ENCODE peak calls at places on chromosomes 6 and 20, in seven cellular contexts. One of them, this sample, is unnamed.
A peak's percentile ranks its signal among the peaks of the same experiment; 100 is the strongest.

GRCh38 chr6:83055366-83055964 is 10.2 kb downstream of the UBE3D start:
- DNase-seq in CD8-positive, alpha-beta T cell: no peak
- DNase-seq in HL-60: no peak
- DNase-seq in IMR-90: peak; percentile 47
- DNase-seq in cardiac muscle cell: peak; percentile 66
- DNase-seq in left ventricle myocardium inferior: no peak
- DNase-seq in body of pancreas: peak; percentile 40
- DNase-seq in this sample: no peak

GRCh38 chr6:147035891-147036290 is 168.3 kb upstream of the STXBP5 start:
- DNase-seq in body of pancreas: no peak
- DNase-seq in cardiac muscle cell: peak; percentile 36
- DNase-seq in left ventricle myocardium inferior: no peak
- DNase-seq in HL-60: no peak
- DNase-seq in IMR-90: peak; percentile 6
- DNase-seq in CD8-positive, alpha-beta T cell: no peak
- DNase-seq in this sample: no peak

GRCh38 chr6:73263570-73263909 is 544 bp upstream of the KHDC1 start:
- DNase-seq in cardiac muscle cell: peak; percentile 3
- DNase-seq in left ventricle myocardium inferior: no peak
- DNase-seq in HL-60: no peak
- DNase-seq in IMR-90: no peak
- DNase-seq in CD8-positive, alpha-beta T cell: no peak
- DNase-seq in body of pancreas: no peak
- DNase-seq in this sample: no peak

GRCh38 chr6:30171677-30172471 is 8.5 kb downstream of the TRIM15 start:
- DNase-seq in cardiac muscle cell: peak; percentile 46
- DNase-seq in body of pancreas: no peak
- DNase-seq in HL-60: no peak
- DNase-seq in IMR-90: no peak
- DNase-seq in left ventricle myocardium inferior: no peak
- DNase-seq in CD8-positive, alpha-beta T cell: no peak
- DNase-seq in this sample: no peak

GRCh38 chr6:98980814-98981213 is 33.1 kb upstream of the FBXL4 start:
- DNase-seq in body of pancreas: no peak
- DNase-seq in IMR-90: no peak
- DNase-seq in left ventricle myocardium inferior: no peak
- DNase-seq in HL-60: no peak
- DNase-seq in CD8-positive, alpha-beta T cell: no peak
- DNase-seq in cardiac muscle cell: no peak
- DNase-seq in this sample: no peak

GRCh38 chr6:138446821-138447220 is 42.8 kb downstream of the HEBP2 start:
- DNase-seq in IMR-90: no peak
- DNase-seq in left ventricle myocardium inferior: no peak
- DNase-seq in cardiac muscle cell: no peak
- DNase-seq in CD8-positive, alpha-beta T cell: no peak
- DNase-seq in HL-60: no peak
- DNase-seq in body of pancreas: no peak
- DNase-seq in this sample: no peak

GRCh38 chr6:8483650-8484049 is 48.3 kb upstream of the SLC35B3 start:
- DNase-seq in CD8-positive, alpha-beta T cell: no peak
- DNase-seq in cardiac muscle cell: no peak
- DNase-seq in IMR-90: no peak
- DNase-seq in body of pancreas: no peak
- DNase-seq in left ventricle myocardium inferior: no peak
- DNase-seq in HL-60: no peak
- DNase-seq in this sample: no peak

GRCh38 chr6:147802400-147802799 is 293.9 kb downstream of the SAMD5 start:
- DNase-seq in cardiac muscle cell: no peak
- DNase-seq in HL-60: no peak
- DNase-seq in CD8-positive, alpha-beta T cell: no peak
- DNase-seq in body of pancreas: no peak
- DNase-seq in IMR-90: peak; percentile 69
- DNase-seq in left ventricle myocardium inferior: no peak
- DNase-seq in this sample: no peak

GRCh38 chr6:121110733-121111132 is 223.5 kb downstream of the TBC1D32 start:
- DNase-seq in HL-60: no peak
- DNase-seq in CD8-positive, alpha-beta T cell: no peak
- DNase-seq in IMR-90: no peak
- DNase-seq in body of pancreas: no peak
- DNase-seq in left ventricle myocardium inferior: no peak
- DNase-seq in cardiac muscle cell: no peak
- DNase-seq in this sample: no peak

GRCh38 chr20:45269056-45269455 is 14.7 kb upstream of the SLPI start:
- DNase-seq in cardiac muscle cell: no peak
- DNase-seq in left ventricle myocardium inferior: no peak
- DNase-seq in CD8-positive, alpha-beta T cell: no peak
- DNase-seq in IMR-90: no peak
- DNase-seq in body of pancreas: no peak
- DNase-seq in HL-60: no peak
- DNase-seq in this sample: no peak

GRCh38 chr6:54810182-54810581 is 36.4 kb upstream of the FAM83B start:
- DNase-seq in body of pancreas: no peak
- DNase-seq in left ventricle myocardium inferior: no peak
- DNase-seq in HL-60: no peak
- DNase-seq in CD8-positive, alpha-beta T cell: no peak
- DNase-seq in IMR-90: peak; percentile 56
- DNase-seq in cardiac muscle cell: no peak
- DNase-seq in this sample: no peak

GRCh38 chr6:40852667-40853383 is 186.2 kb downstream of the UNC5CL start:
- DNase-seq in body of pancreas: no peak
- DNase-seq in HL-60: peak; percentile 14
- DNase-seq in IMR-90: no peak
- DNase-seq in CD8-positive, alpha-beta T cell: no peak
- DNase-seq in cardiac muscle cell: peak; percentile 9
- DNase-seq in left ventricle myocardium inferior: no peak
- DNase-seq in this sample: no peak

GRCh38 chr6:144190051-144190450 is 39.7 kb downstream of the STX11 start:
- DNase-seq in left ventricle myocardium inferior: no peak
- DNase-seq in IMR-90: no peak
- DNase-seq in body of pancreas: no peak
- DNase-seq in HL-60: no peak
- DNase-seq in cardiac muscle cell: no peak
- DNase-seq in CD8-positive, alpha-beta T cell: no peak
- DNase-seq in this sample: no peak

GRCh38 chr6:158029668-158030230 is 48.1 kb downstream of the SYNJ2 start:
- DNase-seq in HL-60: no peak
- DNase-seq in body of pancreas: no peak
- DNase-seq in left ventricle myocardium inferior: peak; percentile 6
- DNase-seq in CD8-positive, alpha-beta T cell: no peak
- DNase-seq in cardiac muscle cell: no peak
- DNase-seq in IMR-90: no peak
- DNase-seq in this sample: no peak

GRCh38 chr6:90044833-90045337 is 150.6 kb downstream of the GJA10 start:
- DNase-seq in CD8-positive, alpha-beta T cell: no peak
- DNase-seq in cardiac muscle cell: peak; percentile 25
- DNase-seq in left ventricle myocardium inferior: no peak
- DNase-seq in body of pancreas: no peak
- DNase-seq in HL-60: no peak
- DNase-seq in IMR-90: peak; percentile 88
- DNase-seq in this sample: no peak

GRCh38 chr6:33160728-33161323 is 31.4 kb downstream of the COL11A2 start:
- DNase-seq in cardiac muscle cell: peak; percentile 91
- DNase-seq in left ventricle myocardium inferior: no peak
- DNase-seq in IMR-90: peak; percentile 84
- DNase-seq in HL-60: no peak
- DNase-seq in CD8-positive, alpha-beta T cell: no peak
- DNase-seq in body of pancreas: peak; percentile 31
- DNase-seq in this sample: no peak

GRCh38 chr6:113160716-113161115 is 696.4 kb upstream of the MARCKS start:
- DNase-seq in IMR-90: no peak
- DNase-seq in body of pancreas: no peak
- DNase-seq in HL-60: no peak
- DNase-seq in left ventricle myocardium inferior: no peak
- DNase-seq in CD8-positive, alpha-beta T cell: no peak
- DNase-seq in cardiac muscle cell: peak; percentile 52
- DNase-seq in this sample: no peak

GRCh38 chr6:168045141-168045691 is 33.8 kb downstream of the FRMD1 start:
- DNase-seq in CD8-positive, alpha-beta T cell: no peak
- DNase-seq in body of pancreas: no peak
- DNase-seq in cardiac muscle cell: no peak
- DNase-seq in left ventricle myocardium inferior: no peak
- DNase-seq in IMR-90: no peak
- DNase-seq in HL-60: no peak
- DNase-seq in this sample: no peak

GRCh38 chr20:16580596-16580995 is 7.3 kb upstream of the KIF16B start:
- DNase-seq in HL-60: no peak
- DNase-seq in CD8-positive, alpha-beta T cell: no peak
- DNase-seq in body of pancreas: no peak
- DNase-seq in cardiac muscle cell: no peak
- DNase-seq in IMR-90: no peak
- DNase-seq in left ventricle myocardium inferior: no peak
- DNase-seq in this sample: no peak

GRCh38 chr6:127343753-127344659 is 597 bp upstream of the ECHDC1 start:
- DNase-seq in body of pancreas: no peak
- DNase-seq in cardiac muscle cell: peak; percentile 54
- DNase-seq in left ventricle myocardium inferior: no peak
- DNase-seq in IMR-90: peak; percentile 79
- DNase-seq in HL-60: no peak
- DNase-seq in CD8-positive, alpha-beta T cell: no peak
- DNase-seq in this sample: no peak

GRCh38 chr6:170080169-170080827 is 210.6 kb downstream of the DLL1 start:
- DNase-seq in CD8-positive, alpha-beta T cell: no peak
- DNase-seq in left ventricle myocardium inferior: peak; percentile 2
- DNase-seq in IMR-90: no peak
- DNase-seq in HL-60: no peak
- DNase-seq in body of pancreas: peak; percentile 9
- DNase-seq in cardiac muscle cell: no peak
- DNase-seq in this sample: peak; percentile 50

GRCh38 chr20:1949306-1949705 is 44.6 kb downstream of the PDYN start:
- DNase-seq in left ventricle myocardium inferior: no peak
- DNase-seq in HL-60: no peak
- DNase-seq in CD8-positive, alpha-beta T cell: no peak
- DNase-seq in cardiac muscle cell: no peak
- DNase-seq in IMR-90: no peak
- DNase-seq in body of pancreas: no peak
- DNase-seq in this sample: peak; percentile 56

GRCh38 chr6:29666826-29667130 is 9.9 kb downstream of the MOG start:
- DNase-seq in left ventricle myocardium inferior: no peak
- DNase-seq in cardiac muscle cell: no peak
- DNase-seq in CD8-positive, alpha-beta T cell: no peak
- DNase-seq in IMR-90: no peak
- DNase-seq in body of pancreas: no peak
- DNase-seq in HL-60: no peak
- DNase-seq in this sample: no peak

GRCh38 chr20:63492982-63493381 is 5.9 kb downstream of the EEF1A2 start:
- DNase-seq in CD8-positive, alpha-beta T cell: no peak
- DNase-seq in HL-60: no peak
- DNase-seq in body of pancreas: no peak
- DNase-seq in cardiac muscle cell: no peak
- DNase-seq in left ventricle myocardium inferior: no peak
- DNase-seq in IMR-90: no peak
- DNase-seq in this sample: no peak

GRCh38 chr6:150143521-150144293 is 863 bp downstream of the PPP1R14C start:
- DNase-seq in cardiac muscle cell: no peak
- DNase-seq in IMR-90: no peak
- DNase-seq in HL-60: no peak
- DNase-seq in body of pancreas: no peak
- DNase-seq in CD8-positive, alpha-beta T cell: no peak
- DNase-seq in left ventricle myocardium inferior: peak; percentile 33
- DNase-seq in this sample: no peak

DNA sequence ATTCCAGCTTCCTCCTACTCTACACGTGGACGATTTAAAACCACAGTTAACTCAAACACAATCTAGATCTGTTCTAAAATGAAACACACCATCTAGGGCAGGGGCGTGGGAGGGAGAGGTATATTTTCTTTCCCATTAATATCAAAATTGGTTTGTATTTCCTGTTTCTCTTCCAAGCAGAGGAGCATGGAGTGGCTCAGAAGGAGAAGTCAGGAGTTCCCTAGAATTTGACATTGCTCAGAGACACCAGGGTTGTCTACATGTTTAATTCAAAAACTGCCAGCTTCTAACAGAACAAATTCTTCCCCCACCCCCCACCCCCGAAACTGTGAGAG is 2.3 kb downstream of the PREX1 start:
- DNase-seq in left ventricle myocardium inferior: no peak
- DNase-seq in HL-60: no peak
- DNase-seq in CD8-positive, alpha-beta T cell: no peak
- DNase-seq in IMR-90: no peak
- DNase-seq in cardiac muscle cell: no peak
- DNase-seq in body of pancreas: no peak
- DNase-seq in this sample: no peak
- H3K4me3 ChIP-seq in left ventricle myocardium inferior: peak overlapping the region; percentile 77
- H3K4me3 ChIP-seq in HL-60: peak overlapping the region; percentile 58
- H3K4me3 ChIP-seq in CD8-positive, alpha-beta T cell: peak overlapping the region; percentile 65
- H3K4me3 ChIP-seq in IMR-90: no peak overlapping the region
- H3K4me3 ChIP-seq in cardiac muscle cell: no peak overlapping the region
- H3K4me3 ChIP-seq in body of pancreas: no peak overlapping the region
- H3K4me3 ChIP-seq in this sample: peak overlapping the region; percentile 84

GRCh38 chr6:107318100-107318736 is 141.1 kb downstream of the PDSS2 start:
- DNase-seq in IMR-90: peak; percentile 63
- DNase-seq in cardiac muscle cell: peak; percentile 73
- DNase-seq in HL-60: peak; percentile 41
- DNase-seq in CD8-positive, alpha-beta T cell: no peak
- DNase-seq in left ventricle myocardium inferior: peak; percentile 27
- DNase-seq in body of pancreas: peak; percentile 49
- DNase-seq in this sample: no peak
- TF ChIP-seq CTCF in IMR-90: peak; percentile 72
- TF ChIP-seq CTCF in cardiac muscle cell: peak; percentile 85
- TF ChIP-seq CTCF in HL-60: peak; percentile 56
- TF ChIP-seq CTCF in CD8-positive, alpha-beta T cell: no peak
- TF ChIP-seq CTCF in left ventricle myocardium inferior: peak; percentile 74
- TF ChIP-seq CTCF in body of pancreas: peak; percentile 62
- TF ChIP-seq CTCF in this sample: no peak

GRCh38 chr6:134172020-134172766 is 119.8 kb upstream of the SLC2A12 start:
- DNase-seq in left ventricle myocardium inferior: no peak
- DNase-seq in IMR-90: peak; percentile 17
- DNase-seq in cardiac muscle cell: peak; percentile 46
- DNase-seq in HL-60: no peak
- DNase-seq in CD8-positive, alpha-beta T cell: no peak
- DNase-seq in body of pancreas: no peak
- DNase-seq in this sample: no peak
- H3K27ac ChIP-seq in left ventricle myocardium inferior: peak overlapping the region; percentile 99
- H3K27ac ChIP-seq in IMR-90: peak overlapping the region; percentile 64
- H3K27ac ChIP-seq in cardiac muscle cell: no peak overlapping the region
- H3K27ac ChIP-seq in HL-60: no peak overlapping the region
- H3K27ac ChIP-seq in CD8-positive, alpha-beta T cell: no peak overlapping the region
- H3K27ac ChIP-seq in body of pancreas: peak overlapping the region; percentile 99
- H3K27ac ChIP-seq in this sample: no peak overlapping the region

GRCh38 chr6:71385111-71385822 is 96.7 kb downstream of the OGFRL1 start:
- DNase-seq in body of pancreas: no peak
- DNase-seq in cardiac muscle cell: no peak
- DNase-seq in CD8-positive, alpha-beta T cell: no peak
- DNase-seq in HL-60: no peak
- DNase-seq in left ventricle myocardium inferior: no peak
- DNase-seq in IMR-90: no peak
- DNase-seq in this sample: no peak

GRCh38 chr6:71383891-71384489 is 95.4 kb downstream of the OGFRL1 start:
- DNase-seq in body of pancreas: no peak
- DNase-seq in IMR-90: peak; percentile 72
- DNase-seq in cardiac muscle cell: peak; percentile 77
- DNase-seq in HL-60: no peak
- DNase-seq in left ventricle myocardium inferior: no peak
- DNase-seq in CD8-positive, alpha-beta T cell: no peak
- DNase-seq in this sample: no peak

GRCh38 chr6:71388068-71388744 is 99.6 kb downstream of the OGFRL1 start:
- DNase-seq in left ventricle myocardium inferior: no peak
- DNase-seq in body of pancreas: no peak
- DNase-seq in cardiac muscle cell: no peak
- DNase-seq in CD8-positive, alpha-beta T cell: no peak
- DNase-seq in HL-60: no peak
- DNase-seq in IMR-90: no peak
- DNase-seq in this sample: no peak

GRCh38 chr6:71387179-71387578 is 98.6 kb downstream of the OGFRL1 start:
- DNase-seq in CD8-positive, alpha-beta T cell: no peak
- DNase-seq in cardiac muscle cell: peak; percentile 72
- DNase-seq in IMR-90: peak; percentile 78
- DNase-seq in left ventricle myocardium inferior: no peak
- DNase-seq in body of pancreas: no peak
- DNase-seq in HL-60: no peak
- DNase-seq in this sample: no peak

GRCh38 chr6:71386215-71386614 is 97.6 kb downstream of the OGFRL1 start:
- DNase-seq in left ventricle myocardium inferior: no peak
- DNase-seq in IMR-90: no peak
- DNase-seq in cardiac muscle cell: no peak
- DNase-seq in body of pancreas: no peak
- DNase-seq in HL-60: no peak
- DNase-seq in CD8-positive, alpha-beta T cell: no peak
- DNase-seq in this sample: no peak
- H3K4me3 ChIP-seq in left ventricle myocardium inferior: no peak overlapping the region
- H3K4me3 ChIP-seq in IMR-90: no peak overlapping the region
- H3K4me3 ChIP-seq in cardiac muscle cell: no peak overlapping the region
- H3K4me3 ChIP-seq in body of pancreas: no peak overlapping the region
- H3K4me3 ChIP-seq in HL-60: no peak overlapping the region
- H3K4me3 ChIP-seq in CD8-positive, alpha-beta T cell: no peak overlapping the region
- H3K4me3 ChIP-seq in this sample: no peak overlapping the region

This sample was measured in coronary artery.